ENCODE peak calls at places on chromosomes 2 and 18, in seven cellular contexts. One of them, this sample, is unnamed.

GRCh38 chr2:223950448-223951347 is 5.6 kb upstream of the WDFY1 start:
- DNase-seq in cardiac muscle cell: no peak
- DNase-seq in left lung: no peak
- DNase-seq in hepatocyte: no peak
- DNase-seq in left ventricle myocardium inferior: no peak
- DNase-seq in kidney: no peak
- DNase-seq in ovary: no peak
- DNase-seq in this sample: no peak

GRCh38 chr2:100365434-100365833 is 43.1 kb upstream of the LONRF2 start:
- DNase-seq in left lung: peak
- DNase-seq in hepatocyte: peak
- DNase-seq in kidney: no peak
- DNase-seq in left ventricle myocardium inferior: no peak
- DNase-seq in ovary: no peak
- DNase-seq in cardiac muscle cell: peak
- DNase-seq in this sample: no peak

GRCh38 chr18:69216390-69216789 is 184.3 kb upstream of the DOK6 start:
- DNase-seq in ovary: no peak
- DNase-seq in left lung: no peak
- DNase-seq in hepatocyte: no peak
- DNase-seq in cardiac muscle cell: no peak
- DNase-seq in left ventricle myocardium inferior: no peak
- DNase-seq in kidney: no peak
- DNase-seq in this sample: no peak

GRCh38 chr18:76445275-76445674 is 49.8 kb downstream of the ZNF516 start:
- DNase-seq in hepatocyte: no peak
- DNase-seq in left ventricle myocardium inferior: no peak
- DNase-seq in left lung: no peak
- DNase-seq in cardiac muscle cell: peak
- DNase-seq in ovary: no peak
- DNase-seq in kidney: no peak
- DNase-seq in this sample: no peak

GRCh38 chr18:25832008-25832604 is 258.3 kb downstream of the SS18 start:
- DNase-seq in hepatocyte: peak
- DNase-seq in left lung: peak
- DNase-seq in kidney: no peak
- DNase-seq in ovary: peak
- DNase-seq in cardiac muscle cell: peak
- DNase-seq in left ventricle myocardium inferior: peak
- DNase-seq in this sample: no peak

GRCh38 chr2:239193925-239194687 is 206.7 kb downstream of the HDAC4 start:
- DNase-seq in kidney: peak
- DNase-seq in cardiac muscle cell: no peak
- DNase-seq in ovary: peak
- DNase-seq in left ventricle myocardium inferior: no peak
- DNase-seq in hepatocyte: no peak
- DNase-seq in left lung: peak
- DNase-seq in this sample: peak

GRCh38 chr18:60053747-60054304 is 154.0 kb downstream of the PMAIP1 start:
- DNase-seq in left ventricle myocardium inferior: no peak
- DNase-seq in ovary: no peak
- DNase-seq in hepatocyte: peak
- DNase-seq in cardiac muscle cell: peak
- DNase-seq in kidney: no peak
- DNase-seq in left lung: no peak
- DNase-seq in this sample: no peak

GRCh38 chr18:13437801-13438506 is 219.4 kb downstream of the LDLRAD4 start:
- DNase-seq in kidney: no peak
- DNase-seq in left lung: no peak
- DNase-seq in cardiac muscle cell: no peak
- DNase-seq in left ventricle myocardium inferior: no peak
- DNase-seq in ovary: no peak
- DNase-seq in hepatocyte: no peak
- DNase-seq in this sample: no peak

GRCh38 chr18:49321800-49322461 is 138.5 kb downstream of the DYM start:
- DNase-seq in cardiac muscle cell: peak
- DNase-seq in hepatocyte: no peak
- DNase-seq in ovary: no peak
- DNase-seq in kidney: no peak
- DNase-seq in left lung: no peak
- DNase-seq in left ventricle myocardium inferior: no peak
- DNase-seq in this sample: no peak

GRCh38 chr18:63960891-63961290 is 9.0 kb upstream of the SERPINB8 start:
- DNase-seq in cardiac muscle cell: no peak
- DNase-seq in left lung: no peak
- DNase-seq in hepatocyte: no peak
- DNase-seq in left ventricle myocardium inferior: no peak
- DNase-seq in ovary: no peak
- DNase-seq in kidney: no peak
- DNase-seq in this sample: no peak

GRCh38 chr2:10220516-10221391 is 82.0 kb upstream of the HPCAL1 start:
- DNase-seq in left lung: no peak
- DNase-seq in cardiac muscle cell: peak
- DNase-seq in left ventricle myocardium inferior: no peak
- DNase-seq in hepatocyte: no peak
- DNase-seq in kidney: peak
- DNase-seq in ovary: no peak
- DNase-seq in this sample: no peak

GRCh38 chr18:59799383-59800015 is 100.3 kb upstream of the PMAIP1 start:
- DNase-seq in left lung: no peak
- DNase-seq in cardiac muscle cell: peak
- DNase-seq in ovary: no peak
- DNase-seq in hepatocyte: no peak
- DNase-seq in kidney: no peak
- DNase-seq in left ventricle myocardium inferior: no peak
- DNase-seq in this sample: no peak

GRCh38 chr2:9914384-9915065 is 37.0 kb upstream of the GRHL1 start:
- DNase-seq in ovary: no peak
- DNase-seq in left lung: no peak
- DNase-seq in left ventricle myocardium inferior: no peak
- DNase-seq in hepatocyte: peak
- DNase-seq in cardiac muscle cell: peak
- DNase-seq in kidney: no peak
- DNase-seq in this sample: no peak

GRCh38 chr2:55120634-55121359 is 70.5 kb upstream of the RTN4 start:
- DNase-seq in hepatocyte: peak
- DNase-seq in left ventricle myocardium inferior: peak
- DNase-seq in cardiac muscle cell: peak
- DNase-seq in ovary: peak
- DNase-seq in left lung: no peak
- DNase-seq in kidney: peak
- DNase-seq in this sample: peak

GRCh38 chr18:74190086-74190485 is 41.8 kb downstream of the TIMM21 start:
- DNase-seq in left ventricle myocardium inferior: no peak
- DNase-seq in hepatocyte: no peak
- DNase-seq in cardiac muscle cell: no peak
- DNase-seq in kidney: no peak
- DNase-seq in ovary: no peak
- DNase-seq in left lung: no peak
- DNase-seq in this sample: no peak

GRCh38 chr2:234839285-234839684 is 112.5 kb upstream of the SH3BP4 start:
- DNase-seq in hepatocyte: no peak
- DNase-seq in left lung: no peak
- DNase-seq in cardiac muscle cell: no peak
- DNase-seq in ovary: no peak
- DNase-seq in left ventricle myocardium inferior: no peak
- DNase-seq in kidney: no peak
- DNase-seq in this sample: no peak

GRCh38 chr2:112121682-112122254 is 16.4 kb upstream of the FBLN7 start:
- DNase-seq in left lung: no peak
- DNase-seq in hepatocyte: peak
- DNase-seq in cardiac muscle cell: peak
- DNase-seq in ovary: no peak
- DNase-seq in kidney: no peak
- DNase-seq in left ventricle myocardium inferior: no peak
- DNase-seq in this sample: no peak

GRCh38 chr2:102147935-102148334 is 5.4 kb downstream of the IL1R1 start:
- DNase-seq in ovary: no peak
- DNase-seq in left ventricle myocardium inferior: no peak
- DNase-seq in cardiac muscle cell: peak
- DNase-seq in hepatocyte: no peak
- DNase-seq in left lung: no peak
- DNase-seq in kidney: no peak
- DNase-seq in this sample: no peak

GRCh38 chr2:160596431-160596830 is 102.8 kb upstream of the RBMS1 start:
- DNase-seq in cardiac muscle cell: no peak
- DNase-seq in left ventricle myocardium inferior: no peak
- DNase-seq in left lung: no peak
- DNase-seq in ovary: no peak
- DNase-seq in kidney: no peak
- DNase-seq in hepatocyte: no peak
- DNase-seq in this sample: no peak

GRCh38 chr2:241410739-241411176 is 54.7 kb downstream of the FARP2 start:
- DNase-seq in cardiac muscle cell: peak
- DNase-seq in left ventricle myocardium inferior: no peak
- DNase-seq in ovary: no peak
- DNase-seq in hepatocyte: no peak
- DNase-seq in kidney: no peak
- DNase-seq in left lung: no peak
- DNase-seq in this sample: no peak

GRCh38 chr2:113135354-113135753 is 8.0 kb downstream of the IL1RN start:
- DNase-seq in left lung: no peak
- DNase-seq in cardiac muscle cell: no peak
- DNase-seq in left ventricle myocardium inferior: no peak
- DNase-seq in hepatocyte: no peak
- DNase-seq in kidney: no peak
- DNase-seq in ovary: no peak
- DNase-seq in this sample: no peak

GRCh38 chr18:79855147-79855910 is 57.6 kb downstream of the KCNG2 start:
- DNase-seq in ovary: no peak
- DNase-seq in cardiac muscle cell: no peak
- DNase-seq in left lung: peak
- DNase-seq in left ventricle myocardium inferior: no peak
- DNase-seq in kidney: no peak
- DNase-seq in hepatocyte: no peak
- DNase-seq in this sample: no peak

GRCh38 chr2:127453013-127453391 is 34.8 kb downstream of the PROC start:
- DNase-seq in ovary: no peak
- DNase-seq in left lung: no peak
- DNase-seq in hepatocyte: no peak
- DNase-seq in cardiac muscle cell: no peak
- DNase-seq in kidney: no peak
- DNase-seq in left ventricle myocardium inferior: no peak
- DNase-seq in this sample: no peak

GRCh38 chr18:58392336-58393000 is 236.4 kb downstream of the ALPK2 start:
- DNase-seq in cardiac muscle cell: peak
- DNase-seq in ovary: no peak
- DNase-seq in left ventricle myocardium inferior: no peak
- DNase-seq in left lung: no peak
- DNase-seq in kidney: no peak
- DNase-seq in hepatocyte: peak
- DNase-seq in this sample: no peak

GRCh38 chr2:144127693-144128092 is 392.2 kb downstream of the ZEB2 start:
- DNase-seq in cardiac muscle cell: no peak
- DNase-seq in hepatocyte: no peak
- DNase-seq in ovary: no peak
- DNase-seq in left lung: no peak
- DNase-seq in kidney: no peak
- DNase-seq in left ventricle myocardium inferior: no peak
- DNase-seq in this sample: no peak

GRCh38 chr2:43041661-43042360 is 184.6 kb downstream of the ZFP36L2 start:
- DNase-seq in left ventricle myocardium inferior: no peak
- DNase-seq in kidney: peak
- DNase-seq in cardiac muscle cell: peak
- DNase-seq in hepatocyte: peak
- DNase-seq in ovary: peak
- DNase-seq in left lung: peak
- DNase-seq in this sample: no peak
- H3K27ac ChIP-seq in left ventricle myocardium inferior: no peak
- H3K27ac ChIP-seq in kidney: no peak
- H3K27ac ChIP-seq in cardiac muscle cell: no peak
- H3K27ac ChIP-seq in hepatocyte: peak
- H3K27ac ChIP-seq in ovary: peak
- H3K27ac ChIP-seq in left lung: no peak
- H3K27ac ChIP-seq in this sample: peak

DNA sequence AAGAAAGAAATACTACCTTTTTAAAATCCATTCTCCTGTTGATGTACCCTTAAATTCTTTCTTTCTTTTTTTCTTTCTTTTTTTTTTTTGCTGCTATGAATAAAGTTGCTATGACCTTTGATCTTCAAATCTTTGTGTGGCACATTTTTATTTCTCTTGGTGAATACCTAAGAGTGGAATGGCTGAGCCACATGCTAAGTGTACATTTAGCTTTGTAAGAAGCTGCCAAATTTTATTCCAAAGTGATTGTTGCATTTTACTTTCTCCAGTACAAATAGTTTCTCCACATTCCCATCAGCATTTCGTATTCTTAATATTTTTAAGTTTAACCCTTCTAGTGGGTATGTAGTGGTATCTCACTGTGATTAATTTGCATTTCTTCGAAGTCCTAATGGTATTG is 88.8 kb upstream of the RAB27B start:
- DNase-seq in ovary: no peak
- DNase-seq in left lung: no peak
- DNase-seq in left ventricle myocardium inferior: no peak
- DNase-seq in hepatocyte: no peak
- DNase-seq in cardiac muscle cell: no peak
- DNase-seq in kidney: no peak
- DNase-seq in this sample: no peak
- TF ChIP-seq CTCF in ovary: no peak
- TF ChIP-seq CTCF in left lung: no peak
- TF ChIP-seq CTCF in left ventricle myocardium inferior: no peak
- TF ChIP-seq CTCF in hepatocyte: no peak
- TF ChIP-seq CTCF in cardiac muscle cell: no peak
- TF ChIP-seq CTCF in kidney: no peak
- TF ChIP-seq CTCF in this sample: no peak

DNA sequence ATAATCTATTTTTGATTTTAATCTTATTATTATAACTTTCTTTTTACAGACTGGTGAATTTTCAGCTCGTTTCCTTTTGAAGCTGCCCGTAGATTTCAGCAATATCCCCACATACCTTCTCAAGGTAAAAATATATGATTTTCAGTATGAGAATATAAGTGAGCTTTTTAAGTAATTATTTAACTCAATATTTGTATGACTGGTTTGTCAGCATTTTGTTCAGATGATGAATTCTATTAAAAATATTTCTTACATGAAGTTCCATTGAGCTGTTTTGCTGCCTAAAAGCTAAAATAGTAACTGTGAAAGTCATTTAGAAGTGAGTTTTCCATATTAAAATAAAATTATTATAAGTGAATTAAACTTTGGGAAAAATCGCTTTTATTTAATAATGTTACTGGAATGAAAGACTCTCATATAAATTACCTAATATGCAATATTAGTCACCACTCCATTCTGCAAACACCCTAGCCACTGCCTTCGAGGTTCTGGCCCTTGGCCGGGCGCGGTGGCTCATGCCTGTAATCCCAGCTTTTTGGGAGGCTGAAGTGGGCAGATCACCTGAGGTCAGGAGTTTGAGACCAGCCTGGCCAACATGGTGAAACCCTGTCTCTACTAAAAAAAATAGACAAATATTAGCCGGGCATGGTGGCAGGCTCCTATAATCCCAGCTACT is 155.3 kb downstream of the BABAM2 start:
- DNase-seq in ovary: no peak
- DNase-seq in left ventricle myocardium inferior: no peak
- DNase-seq in kidney: no peak
- DNase-seq in hepatocyte: no peak
- DNase-seq in left lung: no peak
- DNase-seq in cardiac muscle cell: no peak
- DNase-seq in this sample: no peak
- H3K27ac ChIP-seq in ovary: no peak
- H3K27ac ChIP-seq in left ventricle myocardium inferior: no peak
- H3K27ac ChIP-seq in kidney: no peak
- H3K27ac ChIP-seq in hepatocyte: no peak
- H3K27ac ChIP-seq in left lung: no peak
- H3K27ac ChIP-seq in cardiac muscle cell: no peak
- H3K27ac ChIP-seq in this sample: no peak

GRCh38 chr18:77985486-77985885 is 735.8 kb downstream of the GALR1 start:
- DNase-seq in kidney: no peak
- DNase-seq in ovary: no peak
- DNase-seq in left ventricle myocardium inferior: no peak
- DNase-seq in left lung: no peak
- DNase-seq in cardiac muscle cell: no peak
- DNase-seq in hepatocyte: no peak
- DNase-seq in this sample: no peak
- TF ChIP-seq CTCF in kidney: no peak
- TF ChIP-seq CTCF in ovary: no peak
- TF ChIP-seq CTCF in left ventricle myocardium inferior: no peak
- TF ChIP-seq CTCF in left lung: no peak
- TF ChIP-seq CTCF in cardiac muscle cell: no peak
- TF ChIP-seq CTCF in hepatocyte: no peak
- TF ChIP-seq CTCF in this sample: no peak

This sample was measured in tibial artery.